ENCODE peak calls at places on chromosomes 6 and 20, in four cellular contexts. I, A, X and E are unnamed samples.

GRCh38 chr6:4010682-4011081 is 68.3 kb downstream of the FAM217A start:
- DNase-seq in A (no peak), X (no peak), I (no peak), E (no peak)

GRCh38 chr6:33830635-33831240 is 26.9 kb upstream of the MLN start:
- DNase-seq in A (no peak), I (no peak), X (no peak), E (no peak)

GRCh38 chr6:166145751-166146150 is 21.9 kb downstream of the TBXT start:
- DNase-seq in I (no peak), X (no peak), A (no peak), E (no peak)

GRCh38 chr6:74557236-74557635 is 648.6 kb downstream of the COL12A1 start:
- DNase-seq in A (no peak), I (no peak), X (no peak), E (no peak)

GRCh38 chr6:113397229-113397628 is 459.9 kb upstream of the MARCKS start:
- DNase-seq in X (no peak), A (no peak), I (no peak), E (no peak)

GRCh38 chr6:40956871-40957270 is 82.2 kb downstream of the UNC5CL start:
- DNase-seq in I (peak; percentile 31), X (no peak), A (no peak), E (no peak)

GRCh38 chr6:37168809-37169457 is 1.0 kb upstream of the PIM1 start:
- DNase-seq in A (no peak), I (peak; percentile 77), X (no peak), E (peak; percentile 79)

GRCh38 chr6:132131777-132132176 is 180.6 kb upstream of the CCN2 start:
- DNase-seq in I (peak; percentile 87), A (peak; percentile 49), X (no peak), E (peak; percentile 30)

GRCh38 chr20:9214676-9215075 is 145.8 kb downstream of the PLCB4 start:
- DNase-seq in A (no peak), I (peak; percentile 65), X (no peak), E (no peak)

GRCh38 chr20:37693203-37693602 is 627 bp upstream of the CTNNBL1 start:
- DNase-seq in I (peak; percentile 13), A (no peak), X (no peak), E (no peak)

GRCh38 chr6:123550052-123550617 is 86.6 kb downstream of the TRDN start:
- DNase-seq in I (no peak), A (no peak), X (no peak), E (no peak)

GRCh38 chr20:23612385-23612784 is 6.7 kb upstream of the CST9 start:
- DNase-seq in A (no peak), I (no peak), X (no peak), E (no peak)

GRCh38 chr6:133240511-133241087 is 558 bp upstream of the EYA4 start:
- DNase-seq in A (peak; percentile 74), I (no peak), X (no peak), E (no peak)

GRCh38 chr6:32369678-32370077 is 2.0 kb downstream of the TSBP1 start:
- DNase-seq in I (peak; percentile 59), X (no peak), A (no peak), E (peak; percentile 22)

GRCh38 chr20:57065646-57066045 is 200.8 kb downstream of the BMP7 start:
- DNase-seq in A (no peak), I (no peak), X (no peak), E (no peak)

GRCh38 chr20:32035398-32035852 is 16.6 kb upstream of the HCK start:
- DNase-seq in I (no peak), A (no peak), X (no peak), E (no peak)

GRCh38 chr6:119791746-119792145 is 442.2 kb upstream of the MAN1A1 start:
- DNase-seq in I (no peak), X (no peak), A (no peak), E (no peak)

GRCh38 chr6:128319946-128320345 is 200.5 kb downstream of the PTPRK start:
- DNase-seq in A (no peak), I (no peak), X (no peak), E (no peak)

GRCh38 chr20:44209691-44210421 is 715 bp downstream of the OSER1 start:
- DNase-seq in X (no peak), A (no peak), I (peak; percentile 17), E (no peak)

GRCh38 chr6:127550403-127550802 is 26.6 kb upstream of the C6orf58 start:
- DNase-seq in I (peak; percentile 40), X (no peak), A (no peak), E (no peak)

GRCh38 chr6:33162471-33162870 is 29.8 kb downstream of the COL11A2 start:
- DNase-seq in X (no peak), I (no peak), A (no peak), E (no peak)

GRCh38 chr6:52361347-52361944 is 505 bp upstream of the PAQR8 start:
- DNase-seq in A (peak; percentile 57), X (no peak), I (peak; percentile 49), E (peak; percentile 23)

GRCh38 chr20:31835977-31836852 is 9.2 kb downstream of the FOXS1 start:
- DNase-seq in A (peak; percentile 94), I (peak; percentile 95), X (no peak), E (peak; percentile 91)

GRCh38 chr6:72002415-72002814 is 116.1 kb downstream of the RIMS1 start:
- DNase-seq in A (no peak), I (no peak), X (no peak), E (no peak)

GRCh38 chr6:165661416-165662001 is 1.5 kb downstream of the PDE10A start:
- DNase-seq in I (peak; percentile 25), X (no peak), A (peak; percentile 57), E (no peak)

GRCh38 chr6:111846511-111847409 is 26.5 kb downstream of the FYN start:
- DNase-seq in A (peak; percentile 80), I (no peak), X (no peak), E (no peak)

GRCh38 chr6:63598251-63599036 is 26.2 kb downstream of the LOC128125822 start:
- DNase-seq in A (peak; percentile 80), I (peak; percentile 78), X (peak; percentile 39), E (peak; percentile 49)

GRCh38 chr6:218153-219018 is 73.9 kb upstream of the DUSP22 start:
- DNase-seq in A (no peak), I (no peak), X (no peak), E (no peak)

GRCh38 chr6:32885698-32886286 is 31.8 kb downstream of the PSMB9 start:
- DNase-seq in I (peak; percentile 67), X (no peak), A (no peak), E (no peak)

GRCh38 chr6:43798688-43799444 is 28.9 kb downstream of the VEGFA start:
- DNase-seq in I (peak; percentile 67), X (no peak), A (no peak), E (peak; percentile 96)

GRCh38 chr6:168219804-168220203 is 99.8 kb downstream of the DACT2 start:
- DNase-seq in I (no peak), X (no peak), A (peak; percentile 79), E (no peak)

GRCh38 chr20:48718914-48719578 is 108.8 kb downstream of the PREX1 start:
- DNase-seq in I (no peak), X (no peak), A (peak; percentile 71), E (no peak)

GRCh38 chr6:72954736-72955135 is 270.6 kb downstream of the KHDC1L start:
- DNase-seq in I (no peak), X (no peak), A (no peak), E (no peak)

GRCh38 chr6:158328446-158328845 is 16.2 kb downstream of the TULP4 start:
- DNase-seq in X (no peak), A (no peak), I (no peak), E (no peak)

GRCh38 chr20:10783660-10784336 is 110.0 kb upstream of the JAG1 start:
- DNase-seq in A (no peak), I (no peak), X (no peak), E (no peak)

GRCh38 chr6:140846518-140847277 is 1286.0 kb upstream of the GJE1 start:
- DNase-seq in X (no peak), A (no peak), I (peak; percentile 25), E (no peak)